ENCODE peak calls at places on chromosome 15, in six cellular contexts. One of them, this sample, is unnamed.

GRCh38 chr15:76339302-76340197 is 3.0 kb downstream of the ISL2 start:
- DNase-seq in coronary artery: no peak
- DNase-seq in aorta: no peak
- DNase-seq in A549: no peak
- DNase-seq in heart right ventricle: no peak
- DNase-seq in transverse colon: peak; percentile 23
- DNase-seq in this sample: no peak

GRCh38 chr15:30992465-30992864 is 1.0 kb upstream of the MTMR10 start:
- DNase-seq in coronary artery: no peak
- DNase-seq in aorta: no peak
- DNase-seq in A549: peak; percentile 40
- DNase-seq in heart right ventricle: no peak
- DNase-seq in transverse colon: no peak
- DNase-seq in this sample: no peak

GRCh38 chr15:90810354-90810753 is 58.0 kb upstream of the FURIN start:
- DNase-seq in coronary artery: no peak
- DNase-seq in aorta: no peak
- DNase-seq in A549: no peak
- DNase-seq in heart right ventricle: no peak
- DNase-seq in transverse colon: no peak
- DNase-seq in this sample: no peak

GRCh38 chr15:83443076-83443847 is 3.9 kb upstream of the SH3GL3 start:
- DNase-seq in coronary artery: no peak
- DNase-seq in aorta: no peak
- DNase-seq in A549: no peak
- DNase-seq in heart right ventricle: no peak
- DNase-seq in transverse colon: no peak
- DNase-seq in this sample: no peak

GRCh38 chr15:41490355-41490754 is 3.3 kb upstream of the ITPKA start:
- DNase-seq in coronary artery: no peak
- DNase-seq in aorta: no peak
- DNase-seq in A549: peak; percentile 67
- DNase-seq in heart right ventricle: no peak
- DNase-seq in transverse colon: no peak
- DNase-seq in this sample: peak; percentile 84

GRCh38 chr15:66096711-66097058 is 156.9 kb downstream of the MEGF11 start:
- DNase-seq in coronary artery: no peak
- DNase-seq in aorta: no peak
- DNase-seq in A549: no peak
- DNase-seq in heart right ventricle: no peak
- DNase-seq in transverse colon: no peak
- DNase-seq in this sample: no peak

GRCh38 chr15:64503197-64503596 is 42.8 kb downstream of the ZNF609 start:
- DNase-seq in coronary artery: no peak
- DNase-seq in aorta: no peak
- DNase-seq in A549: no peak
- DNase-seq in heart right ventricle: no peak
- DNase-seq in transverse colon: no peak
- DNase-seq in this sample: no peak

GRCh38 chr15:63634154-63634553 is 37.0 kb downstream of the FBXL22 start:
- DNase-seq in coronary artery: no peak
- DNase-seq in aorta: no peak
- DNase-seq in A549: no peak
- DNase-seq in heart right ventricle: no peak
- DNase-seq in transverse colon: no peak
- DNase-seq in this sample: no peak

GRCh38 chr15:70306582-70306981 is 208.9 kb upstream of the TLE3 start:
- DNase-seq in coronary artery: no peak
- DNase-seq in aorta: no peak
- DNase-seq in A549: no peak
- DNase-seq in heart right ventricle: no peak
- DNase-seq in transverse colon: no peak
- DNase-seq in this sample: no peak

GRCh38 chr15:101618056-101618455 is 34.1 kb downstream of the TM2D3 start:
- DNase-seq in coronary artery: no peak
- DNase-seq in aorta: no peak
- DNase-seq in A549: no peak
- DNase-seq in heart right ventricle: no peak
- DNase-seq in transverse colon: no peak
- DNase-seq in this sample: no peak

GRCh38 chr15:59394166-59394661 is 21.5 kb upstream of the MYO1E start:
- DNase-seq in coronary artery: no peak
- DNase-seq in aorta: no peak
- DNase-seq in A549: no peak
- DNase-seq in heart right ventricle: no peak
- DNase-seq in transverse colon: no peak
- DNase-seq in this sample: no peak

GRCh38 chr15:48313216-48313615 is 18.0 kb upstream of the DUT start:
- DNase-seq in coronary artery: no peak
- DNase-seq in aorta: no peak
- DNase-seq in A549: no peak
- DNase-seq in heart right ventricle: no peak
- DNase-seq in transverse colon: no peak
- DNase-seq in this sample: no peak

GRCh38 chr15:22786868-22787698 is 639 bp downstream of the NIPA1 start:
- DNase-seq in coronary artery: no peak
- DNase-seq in aorta: no peak
- DNase-seq in A549: peak; percentile 38
- DNase-seq in heart right ventricle: no peak
- DNase-seq in transverse colon: peak; percentile 30
- DNase-seq in this sample: no peak

GRCh38 chr15:70027518-70027917 is 70.2 kb downstream of the TLE3 start:
- DNase-seq in coronary artery: no peak
- DNase-seq in aorta: no peak
- DNase-seq in A549: no peak
- DNase-seq in heart right ventricle: no peak
- DNase-seq in transverse colon: no peak
- DNase-seq in this sample: no peak

GRCh38 chr15:69826818-69827174 is 270.9 kb downstream of the TLE3 start:
- DNase-seq in coronary artery: no peak
- DNase-seq in aorta: no peak
- DNase-seq in A549: no peak
- DNase-seq in heart right ventricle: no peak
- DNase-seq in transverse colon: no peak
- DNase-seq in this sample: no peak

GRCh38 chr15:84684092-84684491 is 26.1 kb upstream of the NMB start:
- DNase-seq in coronary artery: no peak
- DNase-seq in aorta: no peak
- DNase-seq in A549: peak; percentile 23
- DNase-seq in heart right ventricle: no peak
- DNase-seq in transverse colon: no peak
- DNase-seq in this sample: no peak

GRCh38 chr15:98648654-98649537 is 557 bp downstream of the IGF1R start:
- DNase-seq in coronary artery: peak; percentile 76
- DNase-seq in aorta: peak; percentile 70
- DNase-seq in A549: peak; percentile 71
- DNase-seq in heart right ventricle: peak; percentile 51
- DNase-seq in transverse colon: peak; percentile 49
- DNase-seq in this sample: no peak

GRCh38 chr15:42711746-42712145 is 25.2 kb downstream of the CDAN1 start:
- DNase-seq in coronary artery: no peak
- DNase-seq in aorta: no peak
- DNase-seq in A549: no peak
- DNase-seq in heart right ventricle: no peak
- DNase-seq in transverse colon: no peak
- DNase-seq in this sample: no peak

GRCh38 chr15:80660114-80660513 is 35.0 kb upstream of the ABHD17C start:
- DNase-seq in coronary artery: no peak
- DNase-seq in aorta: no peak
- DNase-seq in A549: peak; percentile 63
- DNase-seq in heart right ventricle: no peak
- DNase-seq in transverse colon: peak; percentile 51
- DNase-seq in this sample: no peak

GRCh38 chr15:27796405-27797085 is 302.6 kb downstream of the OCA2 start:
- DNase-seq in coronary artery: no peak
- DNase-seq in aorta: no peak
- DNase-seq in A549: no peak
- DNase-seq in heart right ventricle: no peak
- DNase-seq in transverse colon: no peak
- DNase-seq in this sample: no peak

GRCh38 chr15:52682776-52683175 is 3.6 kb upstream of the ATOSA start:
- DNase-seq in coronary artery: no peak
- DNase-seq in aorta: no peak
- DNase-seq in A549: no peak
- DNase-seq in heart right ventricle: no peak
- DNase-seq in transverse colon: no peak
- DNase-seq in this sample: peak; percentile 52

GRCh38 chr15:26841514-26841913 is 25.3 kb upstream of the GABRA5 start:
- DNase-seq in coronary artery: no peak
- DNase-seq in aorta: no peak
- DNase-seq in A549: no peak
- DNase-seq in heart right ventricle: no peak
- DNase-seq in transverse colon: no peak
- DNase-seq in this sample: no peak

GRCh38 chr15:90607361-90607760 is 77.6 kb downstream of the CRTC3 start:
- DNase-seq in coronary artery: no peak
- DNase-seq in aorta: no peak
- DNase-seq in A549: no peak
- DNase-seq in heart right ventricle: no peak
- DNase-seq in transverse colon: no peak
- DNase-seq in this sample: no peak

GRCh38 chr15:61871926-61872522 is 188.2 kb downstream of the VPS13C start:
- DNase-seq in coronary artery: no peak
- DNase-seq in aorta: no peak
- DNase-seq in A549: peak; percentile 32
- DNase-seq in heart right ventricle: no peak
- DNase-seq in transverse colon: no peak
- DNase-seq in this sample: no peak

DNA sequence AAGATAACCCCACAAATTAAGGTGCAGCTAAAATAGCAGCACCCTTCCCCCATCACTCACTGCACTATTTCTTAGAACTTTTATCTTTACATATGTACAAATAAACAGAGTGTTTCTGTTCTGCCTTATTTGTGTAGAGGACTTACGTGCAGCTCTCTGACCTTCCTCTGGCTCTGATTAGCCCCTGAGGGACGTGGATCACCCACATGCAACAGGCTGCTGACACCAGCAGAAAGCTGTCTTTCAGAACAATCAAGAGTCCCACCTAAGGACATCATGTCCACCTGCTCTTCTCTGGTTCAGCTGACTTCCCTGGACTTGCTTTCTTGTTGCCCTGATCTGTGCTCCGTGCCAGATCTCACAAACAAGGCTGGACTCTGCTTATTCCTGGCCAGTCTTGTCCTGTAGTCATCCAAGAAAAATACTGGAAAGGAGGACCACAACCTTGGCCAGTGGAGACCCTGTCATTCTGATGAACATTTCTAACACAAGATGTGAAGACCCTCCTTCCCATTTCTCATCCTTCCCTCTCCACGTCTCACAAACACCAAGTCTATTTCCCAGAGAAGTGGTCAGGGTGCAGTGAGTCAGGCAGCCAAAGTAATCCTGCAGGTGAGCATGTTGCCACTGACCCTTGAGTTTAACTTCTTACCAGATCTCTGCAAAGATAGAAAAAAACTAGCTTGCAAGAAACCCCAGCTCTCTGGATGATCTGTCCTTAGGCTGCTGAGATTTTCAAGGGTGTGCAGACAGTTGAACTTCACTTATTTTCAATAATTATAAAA is 243.6 kb upstream of the ICE2 start:
- DNase-seq in coronary artery: no peak
- DNase-seq in aorta: no peak
- DNase-seq in A549: no peak
- DNase-seq in heart right ventricle: no peak
- DNase-seq in transverse colon: no peak
- DNase-seq in this sample: no peak
- H3K27ac ChIP-seq in coronary artery: no peak overlapping the region
- H3K27ac ChIP-seq in aorta: no peak overlapping the region
- H3K27ac ChIP-seq in A549: no peak overlapping the region
- H3K27ac ChIP-seq in heart right ventricle: no peak overlapping the region
- H3K27ac ChIP-seq in transverse colon: no peak overlapping the region
- H3K27ac ChIP-seq in this sample: no peak overlapping the region

GRCh38 chr15:71352125-71352524 is 236.9 kb downstream of the THSD4 start:
- DNase-seq in coronary artery: no peak
- DNase-seq in aorta: no peak
- DNase-seq in A549: no peak
- DNase-seq in heart right ventricle: no peak
- DNase-seq in transverse colon: no peak
- DNase-seq in this sample: no peak

GRCh38 chr15:71348597-71348996 is 233.3 kb downstream of the THSD4 start:
- DNase-seq in coronary artery: no peak
- DNase-seq in aorta: no peak
- DNase-seq in A549: no peak
- DNase-seq in heart right ventricle: no peak
- DNase-seq in transverse colon: no peak
- DNase-seq in this sample: no peak

GRCh38 chr15:71352765-71353164 is 237.5 kb downstream of the THSD4 start:
- DNase-seq in coronary artery: no peak
- DNase-seq in aorta: no peak
- DNase-seq in A549: no peak
- DNase-seq in heart right ventricle: no peak
- DNase-seq in transverse colon: no peak
- DNase-seq in this sample: no peak

GRCh38 chr15:71349336-71349735 is 234.1 kb downstream of the THSD4 start:
- DNase-seq in coronary artery: no peak
- DNase-seq in aorta: no peak
- DNase-seq in A549: no peak
- DNase-seq in heart right ventricle: no peak
- DNase-seq in transverse colon: no peak
- DNase-seq in this sample: no peak

GRCh38 chr15:71349736-71350515 is 234.7 kb downstream of the THSD4 start:
- DNase-seq in coronary artery: no peak
- DNase-seq in aorta: no peak
- DNase-seq in A549: no peak
- DNase-seq in heart right ventricle: no peak
- DNase-seq in transverse colon: no peak
- DNase-seq in this sample: no peak
- H3K27ac ChIP-seq in coronary artery: no peak overlapping the region
- H3K27ac ChIP-seq in aorta: no peak overlapping the region
- H3K27ac ChIP-seq in A549: no peak overlapping the region
- H3K27ac ChIP-seq in heart right ventricle: no peak overlapping the region
- H3K27ac ChIP-seq in transverse colon: no peak overlapping the region
- H3K27ac ChIP-seq in this sample: no peak overlapping the region

GRCh38 chr15:91892417-91892816 is 38.9 kb downstream of the SLCO3A1 start:
- DNase-seq in coronary artery: no peak
- DNase-seq in aorta: no peak
- DNase-seq in A549: no peak
- DNase-seq in heart right ventricle: no peak
- DNase-seq in transverse colon: no peak
- DNase-seq in this sample: no peak
- H3K27ac ChIP-seq in coronary artery: no peak overlapping the region
- H3K27ac ChIP-seq in aorta: no peak overlapping the region
- H3K27ac ChIP-seq in A549: no peak overlapping the region
- H3K27ac ChIP-seq in heart right ventricle: no peak overlapping the region
- H3K27ac ChIP-seq in transverse colon: no peak overlapping the region
- H3K27ac ChIP-seq in this sample: no peak overlapping the region

GRCh38 chr15:74845581-74845980 is 2.6 kb upstream of the ULK3 start:
- DNase-seq in coronary artery: no peak
- DNase-seq in aorta: no peak
- DNase-seq in A549: no peak
- DNase-seq in heart right ventricle: no peak
- DNase-seq in transverse colon: no peak
- DNase-seq in this sample: no peak
- H3K27ac ChIP-seq in coronary artery: no peak overlapping the region
- H3K27ac ChIP-seq in aorta: no peak overlapping the region
- H3K27ac ChIP-seq in A549: no peak overlapping the region
- H3K27ac ChIP-seq in heart right ventricle: no peak overlapping the region
- H3K27ac ChIP-seq in transverse colon: no peak overlapping the region
- H3K27ac ChIP-seq in this sample: no peak overlapping the region

This sample was measured in epithelial cell of prostate.